ENCODE peak calls at places on chromosome 12, in nine cellular contexts. D, T, G, I, A, N, O, B and K are unnamed samples.

GRCh38 chr12:47282206-47282605 is 202.4 kb upstream of the AMIGO2 start:
- DNase-seq in D (no peak), G (peak), T (peak), I (no peak), O (no peak), A (peak), B (no peak), N (no peak), K (no peak)

GRCh38 chr12:4119157-4119761 is 154.3 kb upstream of the CCND2 start:
- DNase-seq in N (peak), O (no peak), B (no peak), D (no peak), I (no peak), G (no peak), T (no peak), A (no peak), K (no peak)

GRCh38 chr12:111170559-111170958 is 198.3 kb downstream of the PHETA1 start:
- DNase-seq in O (no peak), N (no peak), G (no peak), D (no peak), A (no peak), I (no peak), B (no peak), T (no peak), K (no peak)

GRCh38 chr12:130838284-130838950 is 633 bp downstream of the STX2 start:
- DNase-seq in G (no peak), T (peak), A (no peak), B (peak), I (peak), D (no peak), O (peak), N (peak), K (peak)

GRCh38 chr12:116164263-116164817 is 113.2 kb downstream of the MED13L start:
- DNase-seq in G (no peak), I (no peak), T (no peak), B (no peak), D (no peak), A (no peak), O (no peak), N (no peak), K (no peak)

GRCh38 chr12:1760566-1761382 is 59.6 kb upstream of the LRTM2 start:
- DNase-seq in D (no peak), T (peak), G (peak), O (no peak), N (no peak), I (no peak), B (no peak), A (no peak), K (peak)

GRCh38 chr12:94286580-94287244 is 138.3 kb downstream of the PLXNC1 start:
- DNase-seq in T (no peak), D (no peak), I (no peak), B (no peak), N (no peak), A (no peak), O (no peak), G (no peak), K (no peak)

GRCh38 chr12:49626169-49626835 is 2.9 kb downstream of the PRPF40B start:
- DNase-seq in G (peak), T (no peak), N (peak), I (no peak), O (no peak), D (no peak), B (no peak), A (no peak), K (no peak)

GRCh38 chr12:53071591-53072551 is 7.3 kb downstream of the SPRYD3 start:
- DNase-seq in I (no peak), T (no peak), B (peak), G (peak), O (no peak), A (no peak), N (no peak), D (no peak), K (no peak)

GRCh38 chr12:17478908-17479673 is 610.9 kb downstream of the RERGL start:
- DNase-seq in B (no peak), G (no peak), O (no peak), T (no peak), D (no peak), N (no peak), I (no peak), A (no peak), K (no peak)

GRCh38 chr12:53352331-53353258 is 16.4 kb upstream of the SP7 start:
- DNase-seq in T (peak), O (peak), G (peak), A (peak), D (peak), I (peak), B (peak), N (peak), K (peak)

GRCh38 chr12:28869197-28869596 is 279.9 kb upstream of the FAR2 start:
- DNase-seq in T (peak), A (peak), N (no peak), B (no peak), O (no peak), G (peak), D (no peak), I (no peak), K (peak)

GRCh38 chr12:110174373-110174996 is 50.3 kb downstream of the IFT81 start:
- DNase-seq in A (no peak), T (no peak), O (no peak), B (no peak), I (no peak), G (no peak), D (no peak), N (no peak), K (no peak)

GRCh38 chr12:59388694-59389093 is 207.1 kb upstream of the SLC16A7 start:
- DNase-seq in B (no peak), N (no peak), O (no peak), T (no peak), D (no peak), A (no peak), G (no peak), I (no peak), K (no peak)

GRCh38 chr12:122934722-122935121 is 31.5 kb downstream of the ABCB9 start:
- DNase-seq in O (no peak), I (no peak), T (no peak), D (no peak), N (peak), G (no peak), A (no peak), B (no peak), K (no peak)

GRCh38 chr12:79706676-79707075 is 15.9 kb upstream of the PAWR start:
- DNase-seq in B (no peak), I (no peak), A (no peak), N (no peak), T (no peak), G (no peak), D (no peak), O (no peak), K (peak)

GRCh38 chr12:81077686-81078441 is at the start of gene ACSS3:
- DNase-seq in N (no peak), D (no peak), G (peak), I (peak), B (peak), O (no peak), A (no peak), T (peak), K (peak)

GRCh38 chr12:118946256-118946655 is 35.1 kb upstream of the SRRM4 start:
- DNase-seq in A (no peak), N (no peak), O (no peak), D (no peak), G (no peak), T (no peak), I (no peak), B (no peak), K (no peak)

GRCh38 chr12:46908236-46908935 is 82.6 kb upstream of the SLC38A4 start:
- DNase-seq in T (peak), A (no peak), N (no peak), O (no peak), B (no peak), I (no peak), D (no peak), G (peak), K (peak)

GRCh38 chr12:51393676-51394545 is 2.7 kb upstream of the GALNT6 start:
- DNase-seq in G (peak), A (peak), O (no peak), N (no peak), B (no peak), T (peak), I (no peak), D (no peak), K (peak)

GRCh38 chr12:94059394-94060368 is 88.7 kb upstream of the PLXNC1 start:
- DNase-seq in G (no peak), I (peak), D (no peak), B (no peak), N (no peak), T (no peak), A (no peak), O (no peak), K (no peak)

GRCh38 chr12:109291531-109292341 is 17.3 kb downstream of the FOXN4 start:
- DNase-seq in I (peak), D (no peak), B (peak), O (no peak), A (no peak), G (peak), T (no peak), N (no peak), K (no peak)

GRCh38 chr12:52494518-52494917 is 1.5 kb upstream of the KRT6A start:
- DNase-seq in G (peak), D (peak), B (no peak), T (peak), O (no peak), N (no peak), A (no peak), I (no peak), K (no peak)

GRCh38 chr12:47094804-47095203 is 15.0 kb upstream of the AMIGO2 start:
- DNase-seq in N (no peak), A (no peak), I (no peak), D (no peak), G (no peak), O (no peak), T (peak), B (no peak), K (no peak)

GRCh38 chr12:47166365-47166764 is 86.6 kb upstream of the AMIGO2 start:
- DNase-seq in O (no peak), T (no peak), D (no peak), N (no peak), I (no peak), A (no peak), G (no peak), B (no peak), K (no peak)

GRCh38 chr12:53949631-53950440 is 4.9 kb upstream of the HOXC12 start:
- DNase-seq in G (no peak), B (peak), A (no peak), N (no peak), O (no peak), D (no peak), T (no peak), I (no peak), K (no peak)

GRCh38 chr12:44653886-44654527 is 222.1 kb downstream of the NELL2 start:
- DNase-seq in O (no peak), B (no peak), D (no peak), G (no peak), T (no peak), A (no peak), I (no peak), N (no peak), K (no peak)
- TF ChIP-seq CTCF in O (no peak), B (no peak), D (no peak), G (no peak), T (no peak), A (no peak), I (no peak), N (no peak), K (no peak)

DNA sequence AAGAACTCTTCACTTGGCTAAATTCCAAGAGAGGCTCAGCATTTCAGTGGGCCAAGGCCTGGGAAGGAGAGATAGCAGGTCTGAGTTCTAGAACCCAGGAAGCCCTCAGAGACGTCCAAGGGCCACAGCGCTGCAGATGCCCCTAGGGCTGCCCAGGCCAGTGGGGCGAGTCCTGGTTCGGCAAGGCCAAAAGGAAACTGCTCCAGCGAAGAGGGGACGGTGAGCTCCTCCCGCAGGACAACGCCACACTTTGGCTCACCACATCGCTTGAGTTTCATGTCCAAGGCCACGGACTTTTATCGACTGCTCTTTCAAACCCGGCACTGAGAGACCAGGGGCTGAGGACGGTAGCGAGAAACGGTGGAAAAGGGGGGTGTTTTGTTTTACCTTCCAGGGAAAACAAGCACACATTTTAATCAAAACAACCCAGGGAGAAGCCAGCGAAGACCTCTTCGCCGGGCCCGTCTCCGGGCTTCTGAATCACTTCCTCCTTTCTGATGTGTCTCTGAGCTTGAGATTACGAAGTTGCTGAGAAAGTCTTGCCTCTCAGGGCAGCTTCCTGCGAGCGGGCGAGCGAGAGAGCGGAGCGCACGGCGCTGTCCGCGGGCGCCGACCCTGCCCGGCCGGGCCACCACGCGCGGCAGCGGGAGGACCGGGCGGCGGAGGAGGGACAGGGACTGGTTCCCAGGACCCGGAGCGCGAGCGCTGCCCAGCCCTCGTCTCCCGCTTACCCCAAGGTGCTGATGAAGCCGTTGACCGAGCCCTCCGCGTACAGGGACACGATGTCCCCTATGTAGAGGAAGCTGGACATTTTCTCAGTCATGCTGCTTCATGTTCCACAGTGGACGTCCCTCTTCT is 806 bp downstream of the ITPR2 start:
- DNase-seq in G (peak), N (peak), A (no peak), D (no peak), T (peak), B (peak), O (peak), I (peak), K (peak)
- TF ChIP-seq CTCF in G (no peak), N (peak), A (no peak), D (no peak), T (peak), B (no peak), O (no peak), I (no peak), K (peak)

DNA sequence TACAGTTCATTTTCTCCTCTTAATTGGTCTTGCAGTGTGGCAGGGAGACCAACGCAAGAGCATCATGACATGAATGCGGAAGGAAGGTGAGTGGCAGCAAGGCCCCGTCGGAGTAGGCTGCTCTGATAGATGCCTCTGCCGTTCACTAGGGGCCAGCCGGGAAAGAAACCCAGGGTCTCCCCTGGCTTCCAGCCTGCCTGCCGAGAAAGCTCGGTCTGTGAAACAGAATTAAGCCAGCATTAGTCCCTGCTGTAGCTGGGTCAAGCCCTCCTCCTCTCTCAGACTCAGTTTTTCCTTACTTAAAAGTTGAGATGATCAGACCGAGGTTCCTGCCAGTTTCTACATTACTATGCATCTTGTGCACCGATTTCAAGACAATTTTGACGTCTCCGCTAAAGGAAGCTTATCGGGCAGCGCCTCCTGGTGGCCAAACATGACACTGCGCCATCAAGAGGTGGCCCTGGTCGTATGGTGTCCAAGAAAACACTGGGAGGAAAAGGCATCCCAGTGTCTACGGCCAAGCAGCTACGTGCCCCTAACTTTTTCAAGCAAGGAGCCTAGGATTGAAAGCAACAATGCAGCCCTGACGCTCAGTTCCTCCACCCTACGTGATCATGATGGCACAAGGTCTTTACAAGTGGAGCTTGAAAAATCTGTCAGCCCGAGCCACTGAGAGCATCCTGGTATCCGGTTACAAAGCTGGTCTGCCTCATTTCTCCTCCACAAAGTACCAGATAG is 131.6 kb downstream of the KSR2 start:
- DNase-seq in G (peak), T (peak), N (peak), B (peak), O (peak), I (peak), D (peak), A (peak), K (peak)
- TF ChIP-seq CTCF in G (peak), T (peak), N (peak), B (peak), O (peak), I (peak), D (peak), A (peak), K (peak)

DNA sequence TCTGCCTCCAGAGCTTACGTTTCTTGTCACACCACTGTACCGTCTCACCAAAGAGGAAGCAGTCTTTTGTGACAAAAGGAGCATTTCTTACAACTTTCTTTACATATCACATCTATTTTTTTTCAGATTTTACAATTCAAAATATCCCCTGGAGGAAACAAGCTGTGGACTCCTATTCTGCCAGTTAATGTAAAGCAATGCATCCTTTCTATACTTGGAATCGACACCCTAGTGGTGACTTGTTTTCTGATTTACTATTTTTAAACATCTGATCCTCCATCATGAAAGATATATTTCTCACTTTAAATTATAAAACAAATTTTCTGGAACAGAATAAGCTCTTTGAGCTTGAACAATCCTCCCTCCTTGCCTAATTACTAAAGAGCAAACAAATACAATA is 34.8 kb downstream of the AICDA start:
- DNase-seq in T (no peak), B (no peak), A (no peak), D (no peak), O (no peak), G (no peak), N (no peak), I (no peak), K (no peak)
- TF ChIP-seq CTCF in T (no peak), B (no peak), A (no peak), D (no peak), O (no peak), G (no peak), N (no peak), I (no peak), K (no peak)